ENCODE peak calls at places on chromosomes 5 and 9, in five cellular contexts. L is GM20000, F is EH, X is COR-L47, W is M059J. J is an unnamed sample.

GRCh38 chr5:10746711-10747110 is 14.3 kb downstream of the DAP start:
- DNase-seq in X (no peak), L (no peak), W (no peak), F (no peak), J (no peak)

GRCh38 chr5:139182528-139183296 is 15.5 kb downstream of the SIL1 start:
- DNase-seq in L (no peak), X (no peak), W (no peak), F (no peak), J (no peak)

GRCh38 chr9:13967493-13967892 is 346.4 kb downstream of the NFIB start:
- DNase-seq in F (no peak), X (no peak), L (no peak), W (no peak), J (no peak)

GRCh38 chr9:133495327-133496293 is 16.7 kb upstream of the SLC2A6 start:
- DNase-seq in X (no peak), L (no peak), F (no peak), W (no peak), J (no peak)

GRCh38 chr5:10607666-10608442 is 44.0 kb downstream of the ANKRD33B start:
- DNase-seq in F (peak), W (no peak), L (peak), X (no peak), J (peak)

GRCh38 chr5:172573115-172573882 is 67.8 kb upstream of the NEURL1B start:
- DNase-seq in X (no peak), F (no peak), L (no peak), W (no peak), J (no peak)

GRCh38 chr9:34549407-34549732 is 26.6 kb upstream of the ENHO start:
- DNase-seq in F (no peak), W (no peak), L (no peak), X (no peak), J (no peak)

GRCh38 chr5:136120529-136120928 is 12.1 kb upstream of the SMAD5 start:
- DNase-seq in X (no peak), L (no peak), W (no peak), F (no peak), J (no peak)